ENCODE peak calls at places on chromosome 22, in six cellular contexts. S, U, C, L, I and J are unnamed samples.
A peak's percentile ranks its signal among the peaks of the same experiment; 100 is the strongest.

GRCh38 chr22:38240734-38241252 is 32.0 kb downstream of the TMEM184B start:
- DNase-seq in S (peak; percentile 83), I (no peak), U (peak; percentile 61), L (no peak), C (peak; percentile 87), J (peak; percentile 90)

GRCh38 chr22:40878937-40879336 is 17.0 kb upstream of the DNAJB7 start:
- DNase-seq in C (no peak), I (no peak), U (peak; percentile 29), L (no peak), S (no peak), J (no peak)

GRCh38 chr22:35315855-35316745 is 16.4 kb downstream of the TOM1 start:
- DNase-seq in S (no peak), I (no peak), U (no peak), C (no peak), L (peak; percentile 65), J (no peak)

GRCh38 chr22:45892681-45893461 is 84.1 kb downstream of the WNT7B start:
- DNase-seq in I (no peak), C (no peak), S (no peak), L (peak; percentile 6), U (no peak), J (no peak)

GRCh38 chr22:27879923-27880322 is 39.1 kb downstream of the PITPNB start:
- DNase-seq in L (no peak), S (peak; percentile 23), C (no peak), U (peak; percentile 25), I (no peak), J (no peak)

GRCh38 chr22:23815781-23816551 is 22.8 kb downstream of the DERL3 start:
- DNase-seq in I (no peak), S (no peak), L (peak; percentile 58), U (no peak), C (no peak), J (no peak)

GRCh38 chr22:29477919-29478318 is 2.1 kb upstream of the NEFH start:
- DNase-seq in L (no peak), C (no peak), U (no peak), I (no peak), S (peak; percentile 60), J (no peak)

GRCh38 chr22:34950480-34950879 is 115.5 kb upstream of the ISX start:
- DNase-seq in C (no peak), S (no peak), U (no peak), I (no peak), L (no peak), J (no peak)

GRCh38 chr22:33105501-33105911 is 47.3 kb upstream of the SYN3 start:
- DNase-seq in L (no peak), I (no peak), S (peak; percentile 24), U (no peak), C (no peak), J (no peak)

GRCh38 chr22:23518381-23519187 is 61.5 kb downstream of the IGLL1 start:
- DNase-seq in C (no peak), U (no peak), I (no peak), L (no peak), S (peak; percentile 66), J (no peak)

GRCh38 chr22:46576556-46577351 is 39.3 kb upstream of the CELSR1 start:
- DNase-seq in C (peak; percentile 28), S (no peak), I (peak; percentile 27), U (peak; percentile 45), L (peak; percentile 71), J (no peak)

GRCh38 chr22:30205281-30206115 is 41.1 kb downstream of the LIF start:
- DNase-seq in S (peak; percentile 74), C (peak; percentile 100), U (peak; percentile 53), L (peak; percentile 52), I (no peak), J (no peak)

GRCh38 chr22:25062378-25063095 is 110.0 kb downstream of the KIAA1671 start:
- DNase-seq in L (no peak), I (peak; percentile 76), C (no peak), U (peak; percentile 25), S (no peak), J (no peak)

GRCh38 chr22:49894321-49895072 is 23.7 kb downstream of the ALG12 start:
- DNase-seq in S (no peak), C (no peak), I (no peak), U (no peak), L (no peak), J (no peak)

GRCh38 chr22:29167032-29167911 is 38.4 kb upstream of the EMID1 start:
- DNase-seq in L (no peak), C (no peak), S (no peak), U (no peak), I (no peak), J (no peak)

GRCh38 chr22:47128216-47129215 is 366.1 kb downstream of the TBC1D22A start:
- DNase-seq in L (no peak), I (no peak), C (no peak), S (no peak), U (no peak), J (no peak)